ENCODE peak calls at places on chromosomes 12 and 14, in six cellular contexts. V, C, O, Z, R and D are unnamed samples.

GRCh38 chr14:99514552-99515300 is 33.5 kb downstream of the CCNK start:
- DNase-seq in V (no peak), C (no peak), O (no peak), Z (no peak), R (peak), D (no peak)

GRCh38 chr14:106442857-106443256 is 916.5 kb downstream of the TMEM121 start:
- DNase-seq in V (no peak), C (peak), O (no peak), Z (no peak), R (no peak), D (no peak)

GRCh38 chr12:69007166-69007857 is 74.3 kb upstream of the CPM start:
- DNase-seq in V (no peak), C (peak), O (no peak), Z (no peak), R (no peak), D (no peak)

GRCh38 chr14:93984987-93985410 is 8.6 kb upstream of the ASB2 start:
- DNase-seq in V (peak), C (no peak), O (peak), Z (no peak), R (no peak), D (no peak)

GRCh38 chr12:92581579-92581978 is 121.2 kb upstream of the PLEKHG7 start:
- DNase-seq in V (no peak), C (no peak), O (no peak), Z (no peak), R (no peak), D (no peak)

GRCh38 chr12:52585951-52586350 is 12.3 kb upstream of the KRT74 start:
- DNase-seq in V (no peak), C (no peak), O (no peak), Z (no peak), R (no peak), D (no peak)

GRCh38 chr12:45017916-45018315 is 33.0 kb downstream of the DBX2 start:
- DNase-seq in V (no peak), C (no peak), O (no peak), Z (no peak), R (no peak), D (no peak)

GRCh38 chr14:101500061-101500460 is 61.2 kb upstream of the DIO3 start:
- DNase-seq in V (no peak), C (no peak), O (no peak), Z (no peak), R (peak), D (no peak)

GRCh38 chr14:92105073-92105844 is 1.1 kb downstream of the ATXN3 start:
- DNase-seq in V (no peak), C (no peak), O (no peak), Z (no peak), R (no peak), D (no peak)

GRCh38 chr12:8742501-8742900 is 44.7 kb downstream of the RIMKLB start:
- DNase-seq in V (no peak), C (no peak), O (no peak), Z (no peak), R (no peak), D (no peak)

GRCh38 chr12:124379379-124379937 is 84.6 kb downstream of the RFLNA start:
- DNase-seq in V (no peak), C (no peak), O (no peak), Z (no peak), R (no peak), D (no peak)

GRCh38 chr14:79514700-79515099 is 696.6 kb downstream of the DIO2 start:
- DNase-seq in V (no peak), C (no peak), O (no peak), Z (no peak), R (no peak), D (no peak)

GRCh38 chr14:93110856-93111419 is 4.8 kb downstream of the ITPK1 start:
- DNase-seq in V (no peak), C (no peak), O (no peak), Z (no peak), R (no peak), D (no peak)

GRCh38 chr12:124525455-124525854 is 42.0 kb downstream of the NCOR2 start:
- DNase-seq in V (no peak), C (no peak), O (peak), Z (no peak), R (peak), D (no peak)

GRCh38 chr12:116636636-116637519 is 77.7 kb downstream of the MAP1LC3B2 start:
- DNase-seq in V (no peak), C (no peak), O (no peak), Z (no peak), R (no peak), D (no peak)

GRCh38 chr14:101501858-101502615 is 59.3 kb upstream of the DIO3 start:
- DNase-seq in V (no peak), C (no peak), O (no peak), Z (no peak), R (peak), D (peak)

GRCh38 chr12:2733493-2734252 is 61.1 kb upstream of the FKBP4 start:
- DNase-seq in V (no peak), C (no peak), O (no peak), Z (no peak), R (no peak), D (no peak)

GRCh38 chr12:7441216-7441615 is 2.7 kb downstream of the CD163L1 start:
- DNase-seq in V (no peak), C (no peak), O (no peak), Z (no peak), R (no peak), D (no peak)

GRCh38 chr12:25906651-25907340 is 51.7 kb upstream of the RASSF8 start:
- DNase-seq in V (no peak), C (no peak), O (no peak), Z (no peak), R (no peak), D (no peak)

GRCh38 chr12:12606793-12607589 is 4.7 kb upstream of the CREBL2 start:
- DNase-seq in V (no peak), C (no peak), O (no peak), Z (no peak), R (no peak), D (no peak)

GRCh38 chr12:111792155-111792876 is 25.6 kb downstream of the ALDH2 start:
- DNase-seq in V (peak), C (no peak), O (peak), Z (no peak), R (peak), D (peak)

GRCh38 chr12:57454566-57455373 is at the start of gene INHBE:
- DNase-seq in V (no peak), C (peak), O (no peak), Z (no peak), R (no peak), D (no peak)

GRCh38 chr12:53499261-53500118 is at the start of gene MAP3K12:
- DNase-seq in V (peak), C (peak), O (peak), Z (no peak), R (peak), D (peak)

GRCh38 chr12:48069253-48069652 is 36.6 kb downstream of the SENP1 start:
- DNase-seq in V (no peak), C (no peak), O (no peak), Z (no peak), R (no peak), D (no peak)

GRCh38 chr12:3119745-3120660 is 42.8 kb downstream of the TSPAN9 start:
- DNase-seq in V (peak), C (no peak), O (peak), Z (peak), R (peak), D (peak)

GRCh38 chr14:70856851-70857498 is 47.7 kb upstream of the MAP3K9 start:
- DNase-seq in V (no peak), C (no peak), O (no peak), Z (no peak), R (no peak), D (no peak)

GRCh38 chr14:63421919-63422318 is 103.2 kb upstream of the GPHB5 start:
- DNase-seq in V (no peak), C (no peak), O (no peak), Z (no peak), R (no peak), D (no peak)

GRCh38 chr14:72864712-72865365 is 29.1 kb downstream of the DPF3 start:
- DNase-seq in V (peak), C (no peak), O (peak), Z (no peak), R (no peak), D (no peak)

GRCh38 chr12:128792398-128792797 is 31.4 kb downstream of the SLC15A4 start:
- DNase-seq in V (no peak), C (no peak), O (no peak), Z (no peak), R (no peak), D (peak)

GRCh38 chr12:104656921-104657320 is 200.2 kb downstream of the CHST11 start:
- DNase-seq in V (no peak), C (no peak), O (no peak), Z (no peak), R (no peak), D (no peak)

GRCh38 chr14:60197629-60198318 is 32.6 kb upstream of the DHRS7 start:
- DNase-seq in V (no peak), C (no peak), O (no peak), Z (no peak), R (peak), D (no peak)

GRCh38 chr12:128986957-128987356 is 133.7 kb downstream of the GLT1D1 start:
- DNase-seq in V (no peak), C (no peak), O (no peak), Z (no peak), R (no peak), D (no peak)

GRCh38 chr12:45654002-45654401 is 75.5 kb upstream of the ARID2 start:
- DNase-seq in V (no peak), C (no peak), O (no peak), Z (no peak), R (no peak), D (no peak)

GRCh38 chr12:116693259-116694227 is 44.3 kb downstream of the SPRING1 start:
- DNase-seq in V (no peak), C (no peak), O (no peak), Z (no peak), R (no peak), D (no peak)

DNA sequence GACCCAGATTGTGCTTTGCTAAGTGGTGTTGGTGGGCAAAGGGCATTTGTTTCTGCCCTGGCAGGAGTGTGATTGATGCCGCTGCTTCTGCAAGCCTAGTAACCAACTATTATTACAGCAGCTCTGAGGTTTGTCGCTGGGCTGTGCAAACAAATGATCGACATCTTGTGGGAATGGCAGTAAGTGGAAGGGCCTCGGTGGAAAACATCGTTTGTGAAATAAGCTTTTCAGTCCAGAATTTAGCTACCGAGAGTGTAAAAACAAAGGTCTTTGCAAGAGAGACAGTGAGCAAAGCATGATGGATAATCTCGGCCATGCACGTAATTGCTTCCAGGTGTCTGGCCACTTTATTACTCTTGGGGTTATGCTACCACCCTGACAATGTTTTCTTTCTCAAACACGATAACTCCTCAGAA is 397.7 kb upstream of the PRICKLE1 start:
- DNase-seq in V (no peak), C (no peak), O (no peak), Z (no peak), R (no peak), D (no peak)
- H3K4me3 ChIP-seq in V (no peak), C (no peak), O (no peak), Z (no peak), R (no peak), D (no peak)

DNA sequence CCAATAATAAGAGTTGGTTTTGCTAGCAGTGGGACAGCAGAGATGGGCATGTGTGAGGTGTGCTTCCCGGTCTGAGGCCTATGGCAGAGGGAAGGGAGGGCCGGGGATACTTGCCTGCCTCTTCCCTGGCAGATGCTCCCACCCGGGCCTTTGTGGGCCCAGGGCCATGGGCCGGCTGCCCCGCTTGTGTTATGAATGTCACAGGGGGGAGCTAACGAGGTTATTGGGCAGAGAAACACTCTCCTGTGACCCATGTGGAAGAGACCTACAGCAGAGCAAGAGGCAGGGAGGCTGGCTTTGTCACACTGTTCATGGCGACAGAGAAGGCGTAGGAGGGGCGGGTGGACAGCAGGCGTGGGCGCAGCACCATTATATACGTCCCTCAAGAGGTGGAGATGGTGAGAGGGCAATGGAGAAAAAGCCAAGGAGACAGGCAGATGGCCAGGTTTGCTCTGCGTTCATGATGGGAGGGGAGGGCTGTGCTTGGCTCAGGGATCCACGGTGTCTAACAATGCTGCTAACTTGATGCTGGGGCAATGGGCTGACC is 13.3 kb downstream of the CCND2 start:
- DNase-seq in V (no peak), C (no peak), O (no peak), Z (no peak), R (no peak), D (no peak)
- H3K27ac ChIP-seq in V (peak), C (no peak), O (peak), Z (no peak), R (no peak), D (no peak)

DNA sequence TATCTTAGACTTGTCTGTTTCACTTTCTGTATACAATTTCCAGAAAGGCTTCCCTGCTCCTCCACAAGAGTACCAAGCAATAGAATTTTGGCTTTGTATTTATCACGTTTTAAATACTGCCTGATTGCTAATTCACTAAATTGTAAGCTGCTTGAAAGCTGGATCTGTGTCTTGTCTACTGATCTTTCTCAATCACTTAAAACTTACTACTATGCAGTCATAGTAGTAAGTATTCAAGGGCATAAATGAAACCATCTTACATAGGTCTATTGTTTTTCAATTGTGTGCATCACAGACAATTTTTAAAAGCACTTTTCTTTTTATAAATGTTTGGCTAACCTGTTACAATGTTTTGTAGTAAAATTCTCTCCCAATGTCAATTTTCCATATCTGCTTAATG is 1.2 kb upstream of the GLIPR1L2 start:
- DNase-seq in V (no peak), C (no peak), O (no peak), Z (no peak), R (no peak), D (no peak)
- H3K4me3 ChIP-seq in V (peak), C (no peak), O (peak), Z (peak), R (no peak), D (peak)

GRCh38 chr14:73873660-73874059 is 13.0 kb upstream of the ZNF410 start:
- DNase-seq in V (no peak), C (no peak), O (no peak), Z (no peak), R (no peak), D (no peak)
- H3K27ac ChIP-seq in V (no peak), C (no peak), O (no peak), Z (no peak), R (no peak), D (no peak)

DNA sequence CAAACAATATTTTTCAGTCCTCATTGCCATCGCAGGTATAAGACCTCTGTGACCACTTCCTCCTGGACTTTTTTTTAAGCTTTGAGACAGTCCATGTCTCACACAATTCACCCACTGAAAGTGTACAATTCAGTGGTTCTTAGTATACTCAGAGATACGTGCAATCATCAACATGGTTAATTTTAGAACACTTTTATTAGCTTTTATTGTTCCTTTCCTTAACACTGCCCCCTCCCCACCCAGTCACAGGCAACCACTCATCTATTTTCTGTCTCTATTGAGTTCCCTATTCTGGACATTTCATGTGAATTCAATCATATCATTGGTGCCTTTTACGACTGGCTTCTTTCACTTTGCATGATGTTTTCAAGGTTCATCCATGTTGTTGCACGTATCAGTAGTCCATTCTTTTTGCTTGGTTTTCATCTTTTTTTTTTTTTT is 16.2 kb downstream of the NCKAP5L start:
- DNase-seq in V (no peak), C (no peak), O (no peak), Z (no peak), R (no peak), D (no peak)
- H3K4me3 ChIP-seq in V (no peak), C (no peak), O (no peak), Z (no peak), R (no peak), D (no peak)

GRCh38 chr12:122086641-122087285 is 8.2 kb downstream of the MLXIP start:
- DNase-seq in V (no peak), C (no peak), O (no peak), Z (no peak), R (peak), D (peak)

GRCh38 chr12:122085006-122085405 is 6.5 kb downstream of the MLXIP start:
- DNase-seq in V (no peak), C (no peak), O (no peak), Z (no peak), R (peak), D (no peak)

GRCh38 chr12:122086088-122086487 is 7.5 kb downstream of the MLXIP start:
- DNase-seq in V (no peak), C (no peak), O (no peak), Z (no peak), R (no peak), D (no peak)

GRCh38 chr12:122087431-122088180 is 9.1 kb downstream of the MLXIP start:
- DNase-seq in V (no peak), C (no peak), O (no peak), Z (no peak), R (no peak), D (peak)

GRCh38 chr12:122085571-122085970 is 7.0 kb downstream of the MLXIP start:
- DNase-seq in V (no peak), C (no peak), O (no peak), Z (no peak), R (no peak), D (no peak)
- H3K27ac ChIP-seq in V (peak), C (no peak), O (peak), Z (no peak), R (no peak), D (no peak)